ENCODE peak calls at places on chromosomes 16 and 17, in eight cellular contexts. X is gastrocnemius medialis, O is IMR-90, Q is tibial nerve, C is spleen, V is upper lobe of left lung, Y is stomach, D is endothelial cell of umbilical vein. I is an unnamed sample. For H3K4me1, the result is how much of the 10 kb centered on the place peaks cover.

GRCh38 chr17:66351053-66351452 is 48.6 kb downstream of the PRKCA start:
- DNase-seq in C (no peak), X (no peak), O (no peak), V (peak), D (no peak), Y (peak), Q (no peak), I (no peak)

GRCh38 chr17:2087597-2088211 is 32.8 kb downstream of the HIC1 start:
- DNase-seq in Q (no peak), X (no peak), O (peak), Y (no peak), D (peak), V (peak), C (peak), I (peak)

GRCh38 chr16:49725651-49726050 is 130.3 kb downstream of the ZNF423 start:
- DNase-seq in C (no peak), O (no peak), V (no peak), D (no peak), Y (no peak), Q (no peak), X (no peak), I (no peak)

GRCh38 chr17:2853111-2853721 is 57.0 kb downstream of the RAP1GAP2 start:
- DNase-seq in Q (no peak), C (peak), O (peak), D (no peak), Y (peak), V (peak), X (peak), I (peak)

GRCh38 chr16:788399-789126 is at the start of gene CHTF18:
- DNase-seq in Y (peak), O (peak), D (peak), C (peak), V (peak), X (peak), Q (peak), I (peak)

GRCh38 chr17:69853533-69854262 is 221.3 kb upstream of the KCNJ16 start:
- DNase-seq in V (no peak), D (no peak), X (no peak), O (no peak), C (no peak), Y (no peak), Q (no peak), I (no peak)

GRCh38 chr16:3842994-3843393 is 37.5 kb downstream of the CREBBP start:
- DNase-seq in C (no peak), V (peak), O (no peak), Q (no peak), Y (no peak), X (peak), D (no peak), I (no peak)

GRCh38 chr17:65389956-65390355 is 171.5 kb downstream of the AXIN2 start:
- DNase-seq in X (no peak), Y (no peak), V (no peak), C (no peak), D (no peak), O (peak), Q (no peak), I (no peak)

GRCh38 chr16:84800118-84800517 is 19.7 kb upstream of the CRISPLD2 start:
- DNase-seq in Y (no peak), V (no peak), D (peak), X (no peak), Q (no peak), C (no peak), O (no peak), I (no peak)

GRCh38 chr16:66391726-66392670 is 25.5 kb downstream of the CDH5 start:
- DNase-seq in O (no peak), C (no peak), Q (no peak), Y (no peak), X (no peak), V (no peak), D (no peak), I (no peak)

GRCh38 chr16:67571981-67572431 is 9.7 kb downstream of the CTCF start:
- DNase-seq in Y (no peak), C (no peak), O (peak), D (peak), V (no peak), X (no peak), Q (no peak), I (no peak)

GRCh38 chr17:38420518-38420917 is 7.7 kb upstream of the ARHGAP23 start:
- DNase-seq in Y (no peak), D (no peak), V (no peak), Q (no peak), O (no peak), X (no peak), C (no peak), I (no peak)

GRCh38 chr17:76333673-76334505 is 19.8 kb downstream of the PRPSAP1 start:
- DNase-seq in O (no peak), Q (no peak), D (no peak), Y (no peak), C (peak), V (no peak), X (no peak), I (no peak)

GRCh38 chr17:36544049-36544319 is 735 bp upstream of the GGNBP2 start:
- DNase-seq in D (peak), V (peak), X (peak), C (no peak), Q (no peak), O (peak), Y (peak), I (peak)
- TF ChIP-seq POLR2A in D (no peak), V (no peak), X (no peak), C (no peak), Q (no peak), O (no peak), Y (no peak), I (no peak)

GRCh38 chr16:24851700-24852099 is 5.9 kb downstream of the SLC5A11 start:
- DNase-seq in D (peak), O (peak), Y (no peak), Q (no peak), X (no peak), C (no peak), V (no peak), I (no peak)
- H3K4me1 ChIP-seq in D (under half), O (under half), Y (under half), Q (under half), X (under half), C (under half), V (under half), I (under half)

GRCh38 chr17:29179232-29180036 is 764 bp downstream of the MYO18A start:
- DNase-seq in Y (peak), X (no peak), C (no peak), V (peak), Q (no peak), D (peak), O (no peak), I (peak)

GRCh38 chr17:29178750-29179231 is 1.4 kb downstream of the MYO18A start:
- DNase-seq in V (peak), Q (no peak), D (no peak), Y (peak), X (no peak), C (no peak), O (no peak), I (no peak)

GRCh38 chr17:29180051-29180787 is at the start of gene MYO18A:
- DNase-seq in D (peak), Q (peak), Y (peak), V (peak), C (peak), O (peak), X (peak), I (peak)

GRCh38 chr17:29180788-29181160 is 576 bp upstream of the MYO18A start:
- DNase-seq in O (no peak), V (no peak), D (no peak), Y (no peak), Q (no peak), X (no peak), C (no peak), I (no peak)

DNA sequence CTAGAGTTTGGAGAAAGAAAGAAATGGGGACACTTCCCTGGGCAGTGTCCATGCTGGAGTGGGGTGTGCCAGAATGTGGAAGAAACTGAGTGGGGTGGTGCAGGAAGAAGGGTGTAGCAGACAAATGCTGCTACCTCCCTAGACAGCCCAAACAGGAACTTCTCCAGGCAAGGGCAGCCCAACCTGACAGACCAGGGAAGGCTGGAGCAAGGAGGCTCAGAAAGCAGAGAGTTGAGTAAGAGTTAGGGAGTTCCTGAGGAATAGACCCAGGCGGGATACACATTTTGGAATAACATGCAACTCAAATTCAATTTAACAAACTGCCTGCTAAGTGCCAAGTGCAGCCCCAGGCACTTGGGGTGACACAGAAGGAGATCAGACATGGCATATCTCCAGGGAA is 1.0 kb upstream of the MYO18A start:
- DNase-seq in Q (no peak), V (no peak), D (no peak), X (no peak), O (no peak), Y (no peak), C (no peak), I (no peak)
- TF ChIP-seq POLR2A in Q (no peak), V (no peak), D (no peak), X (no peak), O (no peak), Y (no peak), C (no peak), I (no peak)

GRCh38 chr17:39633570-39634183 is 3.3 kb upstream of the STARD3 start:
- DNase-seq in Q (no peak), D (no peak), Y (no peak), X (no peak), O (no peak), V (no peak), C (no peak), I (no peak)

GRCh38 chr17:39632153-39632941 is 4.6 kb upstream of the STARD3 start:
- DNase-seq in V (peak), X (no peak), D (no peak), C (no peak), O (no peak), Q (no peak), Y (peak), I (no peak)

GRCh38 chr17:39636587-39636926 is 387 bp upstream of the STARD3 start:
- DNase-seq in O (no peak), V (no peak), D (no peak), X (no peak), Y (no peak), Q (no peak), C (no peak), I (no peak)

GRCh38 chr17:39635614-39636176 is 1.2 kb upstream of the STARD3 start:
- DNase-seq in D (no peak), X (no peak), V (no peak), Y (no peak), C (no peak), Q (no peak), O (no peak), I (no peak)

DNA sequence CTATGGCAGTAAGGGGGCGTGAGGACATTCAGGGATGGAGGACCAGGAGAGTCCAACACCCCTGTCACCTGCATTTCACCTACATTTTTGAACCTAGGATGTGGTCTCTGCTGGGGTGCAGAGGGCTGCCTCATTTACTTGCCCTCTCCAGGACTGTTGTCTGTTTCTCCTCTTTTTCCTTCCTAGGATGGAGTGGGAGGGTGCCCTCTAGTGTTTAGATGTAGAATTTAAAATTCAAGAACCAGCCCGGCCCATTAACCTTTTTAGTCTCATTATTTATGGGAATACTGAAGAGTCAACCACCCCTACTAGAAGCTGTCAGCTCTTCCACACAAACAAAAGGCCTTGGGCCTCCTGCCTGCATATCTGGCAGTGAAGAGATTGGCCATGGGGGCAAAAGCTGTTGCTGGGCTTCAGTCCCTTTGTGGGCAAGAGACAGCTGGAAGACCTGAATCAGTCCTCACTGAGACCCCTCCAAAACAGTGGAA is 2.5 kb upstream of the STARD3 start:
- DNase-seq in D (peak), O (peak), Q (no peak), V (no peak), X (no peak), Y (no peak), C (no peak), I (no peak)
- H3K4me1 ChIP-seq in D (under half), O (under half), Q (half or more), V (half or more), X (under half), Y (under half), C (half or more), I (under half)

GRCh38 chr17:44324571-44325275 is at the start of gene SLC25A39:
- DNase-seq in V (peak), Y (peak), D (peak), Q (peak), C (peak), O (peak), X (peak), I (peak)
- TF ChIP-seq POLR2A in V (peak), Y (no peak), D (peak), Q (peak), C (no peak), O (peak), X (peak), I (peak)

GRCh38 chr16:79451196-79451816 is 149.2 kb downstream of the MAF start:
- DNase-seq in V (no peak), C (no peak), Q (no peak), O (no peak), Y (no peak), X (no peak), D (no peak), I (no peak)
- H3K4me1 ChIP-seq in V (under half), C (under half), Q (under half), O (under half), Y (under half), X (under half), D (under half), I (under half)

I was measured in heart left ventricle.